ENCODE peak calls at places on chromosomes 6 and 20, in five cellular contexts. One of them, this sample, is unnamed.

GRCh38 chr6:54801669-54802068 is 44.9 kb upstream of the FAM83B start:
- DNase-seq in CMK: no peak
- DNase-seq in aorta: no peak
- DNase-seq in GM13976: no peak
- DNase-seq in LNCaP clone FGC: no peak
- DNase-seq in this sample: no peak

GRCh38 chr6:8392569-8392968 is 42.8 kb downstream of the SLC35B3 start:
- DNase-seq in LNCaP clone FGC: no peak
- DNase-seq in GM13976: no peak
- DNase-seq in aorta: no peak
- DNase-seq in CMK: no peak
- DNase-seq in this sample: no peak

GRCh38 chr6:21049572-21049971 is 515.3 kb downstream of the CDKAL1 start:
- DNase-seq in GM13976: no peak
- DNase-seq in LNCaP clone FGC: no peak
- DNase-seq in aorta: no peak
- DNase-seq in CMK: no peak
- DNase-seq in this sample: no peak

GRCh38 chr20:31602430-31602778 is 2.7 kb upstream of the ID1 start:
- DNase-seq in GM13976: no peak
- DNase-seq in LNCaP clone FGC: no peak
- DNase-seq in CMK: no peak
- DNase-seq in aorta: no peak
- DNase-seq in this sample: peak; percentile 2

GRCh38 chr20:15654208-15654649 is 919.0 kb downstream of the KIF16B start:
- DNase-seq in aorta: no peak
- DNase-seq in CMK: peak; percentile 17
- DNase-seq in LNCaP clone FGC: peak; percentile 37
- DNase-seq in GM13976: peak; percentile 48
- DNase-seq in this sample: no peak

GRCh38 chr6:157834549-157834948 is 11.5 kb downstream of the SNX9 start:
- DNase-seq in LNCaP clone FGC: no peak
- DNase-seq in CMK: no peak
- DNase-seq in GM13976: no peak
- DNase-seq in aorta: no peak
- DNase-seq in this sample: no peak

GRCh38 chr6:43865947-43866346 is 95.9 kb downstream of the VEGFA start:
- DNase-seq in LNCaP clone FGC: no peak
- DNase-seq in GM13976: no peak
- DNase-seq in aorta: no peak
- DNase-seq in CMK: no peak
- DNase-seq in this sample: no peak

GRCh38 chr20:7080472-7080871 is 313.0 kb downstream of the BMP2 start:
- DNase-seq in LNCaP clone FGC: no peak
- DNase-seq in GM13976: no peak
- DNase-seq in aorta: no peak
- DNase-seq in CMK: no peak
- DNase-seq in this sample: no peak

GRCh38 chr6:108732101-108732870 is 115.9 kb upstream of the ARMC2 start:
- DNase-seq in LNCaP clone FGC: no peak
- DNase-seq in aorta: no peak
- DNase-seq in GM13976: no peak
- DNase-seq in CMK: no peak
- DNase-seq in this sample: no peak

GRCh38 chr6:31972709-31973350 is 892 bp upstream of the DXO start:
- DNase-seq in CMK: no peak
- DNase-seq in aorta: peak; percentile 27
- DNase-seq in GM13976: no peak
- DNase-seq in LNCaP clone FGC: no peak
- DNase-seq in this sample: no peak

GRCh38 chr20:19849341-19850189 is 91.5 kb downstream of the RIN2 start:
- DNase-seq in LNCaP clone FGC: no peak
- DNase-seq in aorta: no peak
- DNase-seq in CMK: no peak
- DNase-seq in GM13976: no peak
- DNase-seq in this sample: no peak

GRCh38 chr6:28988536-28989415 is 16.3 kb downstream of the ZNF311 start:
- DNase-seq in LNCaP clone FGC: no peak
- DNase-seq in CMK: peak; percentile 92
- DNase-seq in aorta: peak; percentile 85
- DNase-seq in GM13976: peak; percentile 68
- DNase-seq in this sample: peak; percentile 76

GRCh38 chr6:4931530-4932505 is 72.0 kb downstream of the RPP40 start:
- DNase-seq in aorta: no peak
- DNase-seq in GM13976: no peak
- DNase-seq in CMK: no peak
- DNase-seq in LNCaP clone FGC: no peak
- DNase-seq in this sample: no peak

GRCh38 chr6:157292202-157292601 is 31.1 kb downstream of the TMEM242 start:
- DNase-seq in CMK: no peak
- DNase-seq in aorta: no peak
- DNase-seq in LNCaP clone FGC: no peak
- DNase-seq in GM13976: no peak
- DNase-seq in this sample: no peak

GRCh38 chr6:157665172-157665571 is 157.9 kb upstream of the SNX9 start:
- DNase-seq in aorta: peak; percentile 2
- DNase-seq in LNCaP clone FGC: no peak
- DNase-seq in CMK: no peak
- DNase-seq in GM13976: no peak
- DNase-seq in this sample: no peak

GRCh38 chr6:78952362-78952761 is 85.0 kb downstream of the IRAK1BP1 start:
- DNase-seq in LNCaP clone FGC: no peak
- DNase-seq in GM13976: no peak
- DNase-seq in aorta: no peak
- DNase-seq in CMK: no peak
- DNase-seq in this sample: no peak

GRCh38 chr6:43428874-43429273 is 1.5 kb downstream of the ABCC10 start:
- DNase-seq in LNCaP clone FGC: no peak
- DNase-seq in aorta: peak; percentile 3
- DNase-seq in GM13976: no peak
- DNase-seq in CMK: no peak
- DNase-seq in this sample: no peak

GRCh38 chr20:9515761-9516657 is 1.6 kb downstream of the LAMP5 start:
- DNase-seq in LNCaP clone FGC: peak; percentile 38
- DNase-seq in CMK: no peak
- DNase-seq in aorta: no peak
- DNase-seq in GM13976: no peak
- DNase-seq in this sample: no peak

This sample was measured in Right ventricle myocardium superior.